ENCODE peak calls at places on chromosomes 11 and 22, in nine cellular contexts. H, Y, I, R, U, G, J, O and C are unnamed samples.

GRCh38 chr22:35991168-35991567 is 37.5 kb downstream of the RBFOX2 start:
- DNase-seq in H (no peak), Y (no peak), I (no peak), R (no peak), U (no peak), G (no peak), J (no peak), O (peak), C (no peak)

GRCh38 chr11:128595221-128595620 is 7.9 kb upstream of the ETS1 start:
- DNase-seq in H (peak), Y (no peak), I (peak), R (no peak), U (no peak), G (no peak), J (no peak), O (peak), C (no peak)

GRCh38 chr11:111933872-111934271 is 3.3 kb upstream of the DIXDC1 start:
- DNase-seq in H (no peak), Y (no peak), I (no peak), R (no peak), U (no peak), G (no peak), J (no peak), O (peak), C (no peak)

GRCh38 chr11:118448294-118448693 is 12.0 kb downstream of the KMT2A start:
- DNase-seq in H (peak), Y (peak), I (no peak), R (no peak), U (no peak), G (no peak), J (no peak), O (peak), C (peak)

GRCh38 chr11:96045622-96046456 is 121.9 kb upstream of the MTMR2 start:
- DNase-seq in H (no peak), Y (peak), I (peak), R (no peak), U (no peak), G (no peak), J (no peak), O (peak), C (no peak)

GRCh38 chr11:69642549-69642912 is 1.6 kb downstream of the CCND1 start:
- DNase-seq in H (no peak), Y (no peak), I (no peak), R (no peak), U (peak), G (peak), J (no peak), O (no peak), C (peak)

GRCh38 chr22:27372969-27373670 is 428.4 kb downstream of the MN1 start:
- DNase-seq in H (no peak), Y (peak), I (no peak), R (no peak), U (no peak), G (no peak), J (no peak), O (no peak), C (no peak)

GRCh38 chr22:28075260-28075981 is 156.4 kb upstream of the PITPNB start:
- DNase-seq in H (peak), Y (peak), I (peak), R (peak), U (no peak), G (no peak), J (peak), O (peak), C (no peak)

GRCh38 chr11:9016916-9017642 is 13.3 kb upstream of the NRIP3 start:
- DNase-seq in H (no peak), Y (no peak), I (no peak), R (no peak), U (no peak), G (no peak), J (no peak), O (no peak), C (no peak)

GRCh38 chr11:83157755-83158473 is 983 bp downstream of the PCF11 start:
- DNase-seq in H (peak), Y (peak), I (peak), R (peak), U (no peak), G (peak), J (peak), O (peak), C (peak)

GRCh38 chr11:114229062-114229450 is 67.1 kb upstream of the NNMT start:
- DNase-seq in H (no peak), Y (no peak), I (no peak), R (no peak), U (no peak), G (no peak), J (no peak), O (no peak), C (no peak)

GRCh38 chr22:49936018-49936972 is 17.9 kb downstream of the CRELD2 start:
- DNase-seq in H (peak), Y (peak), I (peak), R (peak), U (peak), G (peak), J (peak), O (peak), C (peak)

GRCh38 chr11:7060828-7061227 is 28.0 kb upstream of the RBMXL2 start:
- DNase-seq in H (peak), Y (peak), I (no peak), R (no peak), U (no peak), G (no peak), J (no peak), O (peak), C (no peak)

GRCh38 chr11:28123151-28123571 is 15.0 kb downstream of the METTL15 start:
- DNase-seq in H (peak), Y (no peak), I (peak), R (no peak), U (no peak), G (no peak), J (no peak), O (peak), C (no peak)